ENCODE peak calls at places on chromosome 5, in five cellular contexts. F is OCI-LY7, V is SK-N-SH, B is PC-3, U is GM23248. L is an unnamed sample. For H3K9me2 and H3K4me1, the result is how much of the 10 kb centered on the place peaks cover.

GRCh38 chr5:105504-106080 is 13.6 kb downstream of the PLEKHG4B start:
- DNase-seq in F (no peak), B (no peak), U (no peak), V (no peak), L (no peak)

GRCh38 chr5:112689510-112689909 is 48.2 kb upstream of the APC start:
- DNase-seq in F (no peak), B (no peak), V (no peak), U (peak), L (peak)

GRCh38 chr5:29744618-29745017 is 1448.9 kb upstream of the CDH6 start:
- DNase-seq in U (no peak), V (no peak), F (no peak), B (no peak), L (no peak)

GRCh38 chr5:103522586-103522985 is 40.0 kb downstream of the NUDT12 start:
- DNase-seq in U (peak), F (no peak), B (no peak), V (no peak), L (no peak)

GRCh38 chr5:74212336-74212735 is 428.2 kb downstream of the ENC1 start:
- DNase-seq in U (peak), V (no peak), F (peak), B (peak), L (peak)

GRCh38 chr5:964821-965220 is 43.8 kb upstream of the NKD2 start:
- DNase-seq in V (no peak), B (no peak), U (no peak), F (no peak), L (no peak)

GRCh38 chr5:126456217-126456616 is 33.0 kb downstream of the GRAMD2B start:
- DNase-seq in B (no peak), F (no peak), V (no peak), U (no peak), L (no peak)

GRCh38 chr5:177370488-177371119 is 12.9 kb downstream of the RGS14 start:
- DNase-seq in F (peak), V (peak), B (peak), U (peak), L (peak)

GRCh38 chr5:88515881-88516819 is 247.5 kb upstream of the TMEM161B start:
- DNase-seq in B (peak), V (no peak), F (no peak), U (no peak), L (no peak)

DNA sequence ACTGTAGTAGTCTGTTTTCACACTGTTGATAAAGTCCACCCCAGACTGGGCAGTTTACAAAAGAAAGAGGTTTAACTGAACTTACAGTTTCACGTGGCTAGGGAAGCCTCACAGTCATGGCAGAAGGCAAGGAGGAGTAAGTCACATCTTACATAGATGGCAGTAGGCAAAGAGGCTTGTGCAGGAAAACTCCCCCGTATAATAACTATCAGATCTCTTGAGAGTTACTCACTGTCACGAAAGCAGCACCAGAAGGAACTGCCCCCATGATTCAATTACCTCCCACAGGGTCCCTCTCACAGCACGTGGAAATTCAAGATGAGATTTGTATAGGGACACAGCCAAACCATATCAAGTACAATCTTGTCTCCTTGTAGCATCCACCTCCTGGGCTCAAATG is 21.1 kb downstream of the PARP8 start:
- DNase-seq in B (no peak), U (no peak), F (no peak), V (no peak), L (no peak)
- H3K27ac ChIP-seq in B (no peak), U (no peak), F (no peak), V (no peak), L (no peak)

GRCh38 chr5:116914869-116915504 is 340.4 kb upstream of the SEMA6A start:
- DNase-seq in U (no peak), V (no peak), F (no peak), B (no peak), L (no peak)
- H3K9me2 ChIP-seq in U (under half), V (under half), F (under half), B (under half), L (under half)

GRCh38 chr5:95816341-95816740 is 6.2 kb downstream of the GLRX start:
- DNase-seq in F (no peak), V (no peak), B (no peak), U (no peak), L (no peak)
- H3K4me1 ChIP-seq in F (half or more), V (under half), B (under half), U (under half), L (under half)

GRCh38 chr5:137465930-137466329 is 33.2 kb downstream of the SPOCK1 start:
- DNase-seq in U (no peak), V (no peak), B (no peak), F (no peak), L (no peak)
- H3K27ac ChIP-seq in U (no peak), V (no peak), B (no peak), F (no peak), L (no peak)

GRCh38 chr5:168723037-168723436 is 143.9 kb upstream of the PANK3 start:
- DNase-seq in U (no peak), F (no peak), B (no peak), V (no peak), L (no peak)
- H3K9me2 ChIP-seq in U (under half), F (under half), B (under half), V (under half), L (under half)

GRCh38 chr5:75275736-75276135 is 39.1 kb upstream of the ANKRD31 start:
- DNase-seq in V (no peak), B (no peak), U (no peak), F (no peak), L (no peak)
- H3K4me1 ChIP-seq in V (under half), B (under half), U (under half), F (under half), L (under half)

DNA sequence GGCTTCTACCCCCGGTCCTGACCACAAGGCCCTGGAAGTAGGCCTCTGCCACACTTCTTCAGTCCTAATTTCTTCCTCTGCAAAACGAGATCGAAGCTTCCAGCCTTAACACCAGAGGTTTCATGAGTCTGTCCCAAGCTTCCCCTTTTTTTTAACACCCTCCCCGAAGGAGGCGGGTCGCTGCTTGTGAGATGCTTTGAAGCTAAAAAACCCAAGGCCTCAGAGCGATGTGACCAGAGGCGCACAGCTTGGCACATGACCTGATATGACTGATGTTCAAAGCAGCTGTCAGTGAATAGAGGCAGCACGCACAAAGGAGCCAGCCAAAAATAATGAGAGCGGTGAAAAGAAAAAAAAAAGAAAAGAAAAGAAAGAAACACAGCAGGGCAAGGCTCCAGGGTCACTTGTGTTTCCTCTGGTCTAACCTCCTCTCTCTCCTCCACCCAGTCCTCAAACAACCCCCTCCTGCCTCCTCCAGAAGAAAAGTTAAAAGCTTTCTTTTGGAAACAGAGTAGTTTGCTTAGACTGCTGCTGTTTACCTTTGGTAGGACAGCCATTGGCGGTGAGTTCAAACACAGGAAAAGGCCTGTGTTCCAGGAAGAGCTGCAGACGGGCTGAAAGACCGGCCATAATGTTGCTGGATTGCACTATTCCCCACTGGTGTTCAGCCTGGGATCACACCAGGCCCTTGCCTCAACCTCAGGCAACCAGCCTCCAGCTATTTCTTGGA is 10.9 kb upstream of the ZNF366 start:
- DNase-seq in B (no peak), F (no peak), U (peak), V (no peak), L (no peak)
- H3K27ac ChIP-seq in B (no peak), F (no peak), U (peak), V (no peak), L (no peak)

DNA sequence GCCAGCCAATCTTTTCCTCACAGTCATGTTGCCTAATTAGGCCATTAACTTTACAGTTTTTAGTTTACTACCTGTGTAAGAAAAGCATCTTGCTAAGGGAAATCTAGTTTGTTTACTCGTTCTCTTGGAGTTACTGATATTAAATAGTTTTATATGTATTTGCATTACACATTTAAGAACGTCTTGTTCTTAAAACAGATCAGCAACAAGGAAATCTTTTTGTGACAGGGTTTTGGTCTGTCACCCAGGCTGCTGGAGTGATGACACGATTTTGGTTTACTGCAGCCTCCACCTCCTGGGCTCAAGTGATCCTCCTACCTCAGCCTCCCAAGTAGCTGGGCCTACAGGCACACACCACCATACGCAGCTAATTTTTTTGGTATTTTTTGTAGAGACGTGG is 29.2 kb upstream of the MSH3 start:
- DNase-seq in U (no peak), B (no peak), F (no peak), V (no peak), L (no peak)
- H3K9me2 ChIP-seq in U (under half), B (under half), F (under half), V (under half), L (under half)